ENCODE peak calls at places on chromosomes 12 and 14, in five cellular contexts. B, E, I, D and F are unnamed samples.

GRCh38 chr12:49985981-49986380 is 13.2 kb downstream of the AQP6 start:
- DNase-seq in E (no peak), D (no peak), B (no peak), I (no peak), F (no peak)

GRCh38 chr12:126385785-126386184 is 1320.5 kb downstream of the AACS start:
- DNase-seq in I (no peak), B (no peak), D (no peak), E (no peak), F (no peak)

GRCh38 chr12:109706747-109707469 is 6.7 kb upstream of the FAM222A start:
- DNase-seq in B (no peak), I (peak), E (no peak), D (no peak), F (peak)

GRCh38 chr12:106317406-106318082 is 15.0 kb downstream of the TCP11L2 start:
- DNase-seq in E (no peak), I (no peak), B (no peak), D (no peak), F (no peak)

GRCh38 chr14:69880051-69880487 is 853 bp downstream of the SMOC1 start:
- DNase-seq in B (no peak), I (no peak), D (no peak), E (peak), F (peak)

GRCh38 chr12:25249951-25250738 is 584 bp downstream of the KRAS start:
- DNase-seq in I (no peak), E (no peak), D (peak), B (peak), F (peak)

GRCh38 chr14:21534576-21534975 is 8.4 kb upstream of the SALL2 start:
- DNase-seq in B (no peak), E (no peak), I (no peak), D (no peak), F (no peak)

GRCh38 chr12:123141615-123142517 is 9.0 kb downstream of the PITPNM2 start:
- DNase-seq in B (peak), E (no peak), D (peak), I (peak), F (peak)